ENCODE peak calls at places on chromosomes 3 and 15, in four cellular contexts. One of them, this sample, is unnamed.

GRCh38 chr3:149657796-149658443 is at the start of gene WWTR1:
- DNase-seq in HepG2: peak; percentile 93
- DNase-seq in GM12878: peak; percentile 54
- DNase-seq in SK-N-SH: peak; percentile 80
- DNase-seq in this sample: no peak

GRCh38 chr3:66473637-66474036 is 27.2 kb downstream of the LRIG1 start:
- DNase-seq in HepG2: no peak
- DNase-seq in GM12878: no peak
- DNase-seq in SK-N-SH: no peak
- DNase-seq in this sample: no peak

GRCh38 chr3:133699903-133700302 is 38.2 kb upstream of the TOPBP1 start:
- DNase-seq in HepG2: no peak
- DNase-seq in GM12878: no peak
- DNase-seq in SK-N-SH: no peak
- DNase-seq in this sample: no peak

GRCh38 chr3:17823039-17823438 is 80.6 kb upstream of the TBC1D5 start:
- DNase-seq in HepG2: no peak
- DNase-seq in GM12878: no peak
- DNase-seq in SK-N-SH: no peak
- DNase-seq in this sample: no peak

GRCh38 chr15:83747050-83747717 is 93.3 kb downstream of the ADAMTSL3 start:
- DNase-seq in HepG2: peak; percentile 2
- DNase-seq in GM12878: no peak
- DNase-seq in SK-N-SH: no peak
- DNase-seq in this sample: no peak

GRCh38 chr3:31917303-31917903 is 63.7 kb downstream of the OSBPL10 start:
- DNase-seq in HepG2: no peak
- DNase-seq in GM12878: peak; percentile 15
- DNase-seq in SK-N-SH: no peak
- DNase-seq in this sample: no peak

GRCh38 chr3:23094890-23095462 is 108.2 kb upstream of the UBE2E2 start:
- DNase-seq in HepG2: peak; percentile 28
- DNase-seq in GM12878: no peak
- DNase-seq in SK-N-SH: no peak
- DNase-seq in this sample: no peak

GRCh38 chr3:149536429-149536828 is 61.9 kb downstream of the TM4SF4 start:
- DNase-seq in HepG2: no peak
- DNase-seq in GM12878: no peak
- DNase-seq in SK-N-SH: peak; percentile 27
- DNase-seq in this sample: no peak

GRCh38 chr3:44355634-44356033 is 17.1 kb downstream of the TCAIM start:
- DNase-seq in HepG2: peak; percentile 9
- DNase-seq in GM12878: no peak
- DNase-seq in SK-N-SH: no peak
- DNase-seq in this sample: no peak

GRCh38 chr15:39887211-39887610 is 32.9 kb downstream of the GPR176 start:
- DNase-seq in HepG2: no peak
- DNase-seq in GM12878: no peak
- DNase-seq in SK-N-SH: no peak
- DNase-seq in this sample: no peak

GRCh38 chr3:48400824-48401433 is 28.9 kb downstream of the FBXW12 start:
- DNase-seq in HepG2: peak; percentile 73
- DNase-seq in GM12878: peak; percentile 26
- DNase-seq in SK-N-SH: peak; percentile 81
- DNase-seq in this sample: peak; percentile 47

GRCh38 chr3:4633078-4634004 is 140.2 kb downstream of the ITPR1 start:
- DNase-seq in HepG2: peak; percentile 52
- DNase-seq in GM12878: peak; percentile 30
- DNase-seq in SK-N-SH: peak; percentile 66
- DNase-seq in this sample: no peak

GRCh38 chr3:122974764-122975162 is 52.8 kb downstream of the SEMA5B start:
- DNase-seq in HepG2: no peak
- DNase-seq in GM12878: no peak
- DNase-seq in SK-N-SH: no peak
- DNase-seq in this sample: no peak

GRCh38 chr15:101614001-101614585 is 38.1 kb downstream of the TM2D3 start:
- DNase-seq in HepG2: no peak
- DNase-seq in GM12878: no peak
- DNase-seq in SK-N-SH: peak; percentile 65
- DNase-seq in this sample: no peak

GRCh38 chr15:31465083-31465955 is 138.7 kb downstream of the KLF13 start:
- DNase-seq in HepG2: no peak
- DNase-seq in GM12878: no peak
- DNase-seq in SK-N-SH: no peak
- DNase-seq in this sample: no peak

GRCh38 chr15:31358163-31358562 is 31.5 kb downstream of the KLF13 start:
- DNase-seq in HepG2: no peak
- DNase-seq in GM12878: no peak
- DNase-seq in SK-N-SH: no peak
- DNase-seq in this sample: no peak

GRCh38 chr3:196142674-196142988 is 60.7 kb upstream of the TFRC start:
- DNase-seq in HepG2: no peak
- DNase-seq in GM12878: no peak
- DNase-seq in SK-N-SH: no peak
- DNase-seq in this sample: no peak

GRCh38 chr3:138079901-138080300 is 35.5 kb downstream of the DZIP1L start:
- DNase-seq in HepG2: no peak
- DNase-seq in GM12878: no peak
- DNase-seq in SK-N-SH: no peak
- DNase-seq in this sample: no peak

GRCh38 chr3:10495003-10495402 is 10.4 kb downstream of the ATP2B2 start:
- DNase-seq in HepG2: peak; percentile 60
- DNase-seq in GM12878: no peak
- DNase-seq in SK-N-SH: peak; percentile 44
- DNase-seq in this sample: no peak

GRCh38 chr15:48427960-48428547 is 96.8 kb downstream of the DUT start:
- DNase-seq in HepG2: no peak
- DNase-seq in GM12878: no peak
- DNase-seq in SK-N-SH: no peak
- DNase-seq in this sample: no peak

DNA sequence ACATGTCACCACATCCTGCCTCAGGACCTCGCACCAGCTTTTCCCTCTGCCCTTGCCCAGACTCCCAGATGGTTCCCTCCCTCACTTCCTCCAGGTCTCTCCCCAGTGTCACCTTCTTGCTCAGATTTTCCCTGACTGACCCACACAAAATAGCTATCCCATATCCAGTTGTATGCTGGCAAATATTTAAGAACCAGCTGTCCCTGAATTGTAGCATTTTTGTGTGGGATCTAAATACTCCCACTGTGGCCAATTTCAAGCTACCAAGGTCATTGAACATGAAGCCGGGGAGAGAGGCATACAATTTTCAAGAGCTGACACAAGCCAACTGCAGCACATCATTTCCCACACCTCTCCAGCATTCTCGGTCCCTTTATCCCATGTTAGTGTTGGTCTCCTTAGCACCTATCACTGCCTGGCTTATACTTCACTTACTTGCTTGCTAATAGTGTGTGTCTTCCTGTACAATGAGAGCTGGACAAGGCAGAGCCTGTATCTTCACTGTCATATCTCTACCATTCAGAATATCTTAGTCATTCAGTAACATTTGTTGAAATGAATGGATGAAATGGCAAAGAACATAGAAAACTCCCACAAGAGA is 101.3 kb upstream of the CTNNB1 start:
- DNase-seq in HepG2: no peak
- DNase-seq in GM12878: no peak
- DNase-seq in SK-N-SH: no peak
- DNase-seq in this sample: no peak
- TF ChIP-seq GABPA in HepG2: no peak
- TF ChIP-seq GABPA in GM12878: no peak
- TF ChIP-seq GABPA in SK-N-SH: no peak
- TF ChIP-seq GABPA in this sample: no peak

DNA sequence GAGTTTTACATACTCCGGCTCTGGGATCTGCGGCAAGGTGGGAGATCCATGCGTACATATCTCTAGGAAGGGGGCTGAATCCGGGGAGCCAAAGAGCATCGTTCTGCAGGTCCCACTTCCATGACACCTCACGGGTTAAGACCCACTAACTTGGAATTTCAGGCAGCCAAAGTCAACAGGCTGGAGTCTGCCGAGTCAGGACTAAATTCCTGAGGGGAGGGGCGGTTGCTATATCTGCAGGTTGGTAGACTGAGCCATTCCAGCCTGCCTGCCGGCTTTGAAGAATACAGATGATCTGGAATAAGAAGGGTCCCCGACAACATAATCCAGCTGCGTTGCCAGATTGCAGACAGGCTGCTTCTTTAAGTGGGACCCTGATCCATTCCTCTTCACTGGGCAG is 65.4 kb upstream of the PEX5L start:
- DNase-seq in HepG2: peak; percentile 6
- DNase-seq in GM12878: no peak
- DNase-seq in SK-N-SH: no peak
- DNase-seq in this sample: no peak
- TF ChIP-seq GABPA in HepG2: no peak
- TF ChIP-seq GABPA in GM12878: no peak
- TF ChIP-seq GABPA in SK-N-SH: no peak
- TF ChIP-seq GABPA in this sample: no peak

GRCh38 chr3:94234177-94234788 is 171.4 kb downstream of the NSUN3 start:
- DNase-seq in HepG2: peak; percentile 16
- DNase-seq in GM12878: no peak
- DNase-seq in SK-N-SH: peak; percentile 31
- DNase-seq in this sample: no peak
- TF ChIP-seq GABPA in HepG2: no peak
- TF ChIP-seq GABPA in GM12878: no peak
- TF ChIP-seq GABPA in SK-N-SH: no peak
- TF ChIP-seq GABPA in this sample: no peak

GRCh38 chr3:141233457-141234161 is 2.0 kb downstream of the PXYLP1 start:
- DNase-seq in HepG2: no peak
- DNase-seq in GM12878: no peak
- DNase-seq in SK-N-SH: no peak
- DNase-seq in this sample: no peak
- TF ChIP-seq GABPA in HepG2: no peak
- TF ChIP-seq GABPA in GM12878: no peak
- TF ChIP-seq GABPA in SK-N-SH: no peak
- TF ChIP-seq GABPA in this sample: no peak

DNA sequence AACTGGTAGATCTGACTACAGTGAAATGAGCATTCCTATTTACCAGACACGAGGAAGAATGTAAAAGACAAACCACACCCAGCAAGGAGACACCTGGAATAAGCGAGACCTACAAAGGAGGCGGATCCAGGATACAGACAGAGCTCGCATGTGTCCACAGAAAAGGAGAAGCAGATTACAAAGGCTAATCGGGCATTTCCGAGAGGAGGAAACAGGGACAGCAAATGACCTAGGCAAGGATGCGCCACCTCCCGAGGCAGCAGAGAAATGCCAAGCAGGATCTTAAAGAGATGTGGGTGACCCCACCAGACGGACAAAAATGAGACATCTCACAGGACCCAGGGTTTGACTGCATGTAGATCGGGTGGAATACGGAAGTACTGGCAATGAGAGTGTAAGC is 63.2 kb upstream of the IQSEC1 start:
- DNase-seq in HepG2: no peak
- DNase-seq in GM12878: no peak
- DNase-seq in SK-N-SH: no peak
- DNase-seq in this sample: no peak
- TF ChIP-seq GABPA in HepG2: no peak
- TF ChIP-seq GABPA in GM12878: no peak
- TF ChIP-seq GABPA in SK-N-SH: no peak
- TF ChIP-seq GABPA in this sample: no peak